ENCODE peak calls at places on chromosomes 12 and 14, in ten cellular contexts. Q is Calu3; P is activated T-helper 1 cell treated with Interleukin-2 at 50 U/mL for 16 hours; N is stimulated activated CD4-positive, alpha-beta T cell treated with anti-CD3 and anti-CD28 coated beads, Interleukin-15, amount 100 ng/mL, for 1 hour; J is stimulated activated CD8-positive, alpha-beta memory T cell treated with anti-CD3 and anti-CD28 coated beads, Interleukin-4, amount 100 ng/mL, for 4 hours; V is brain microvascular endothelial cell; E is renal cortical epithelial cell; B is M059J; F is cardiac muscle cell; T is dorsolateral prefrontal cortex. S is an unnamed sample.

GRCh38 chr12:122991623-122992275 is 11.3 kb downstream of the ARL6IP4 start:
- DNase-seq in B (no peak), T (no peak), N (no peak), J (no peak), E (no peak), P (no peak), F (no peak), V (no peak), Q (no peak), S (no peak)

GRCh38 chr14:67487937-67488893 is at the start of gene TMEM229B:
- DNase-seq in V (peak; percentile 5), E (no peak), F (no peak), P (peak; percentile 62), T (no peak), N (peak; percentile 46), Q (no peak), B (peak; percentile 69), J (peak; percentile 57), S (no peak)

GRCh38 chr12:12482150-12482761 is 80.4 kb downstream of the DUSP16 start:
- DNase-seq in P (no peak), F (no peak), T (no peak), J (no peak), Q (no peak), N (no peak), E (no peak), B (no peak), V (no peak), S (no peak)

GRCh38 chr12:27013606-27014084 is 539 bp downstream of the TM7SF3 start:
- DNase-seq in J (peak; percentile 5), P (no peak), B (peak; percentile 42), N (no peak), T (no peak), F (peak; percentile 45), V (peak; percentile 36), Q (peak; percentile 7), E (peak; percentile 39), S (no peak)

GRCh38 chr12:52689239-52689638 is 9.0 kb upstream of the KRT1 start:
- DNase-seq in V (no peak), B (no peak), N (no peak), T (no peak), Q (no peak), P (no peak), J (no peak), E (no peak), F (no peak), S (no peak)

GRCh38 chr12:19186722-19187661 is 57.5 kb downstream of the PLEKHA5 start:
- DNase-seq in N (no peak), T (no peak), E (peak; percentile 74), B (peak; percentile 64), Q (peak; percentile 17), F (peak; percentile 76), J (no peak), P (no peak), V (no peak), S (peak; percentile 33)

GRCh38 chr12:45415393-45415817 is 199.5 kb downstream of the ANO6 start:
- DNase-seq in F (peak; percentile 91), Q (no peak), B (peak; percentile 100), V (peak; percentile 99), E (peak; percentile 99), J (no peak), N (no peak), T (no peak), P (no peak), S (peak; percentile 68)

GRCh38 chr14:99983251-99984012 is 81.8 kb upstream of the EVL start:
- DNase-seq in F (no peak), V (no peak), E (no peak), J (no peak), Q (no peak), B (no peak), P (no peak), T (no peak), N (no peak), S (no peak)

GRCh38 chr12:116164976-116165425 is 112.5 kb downstream of the MED13L start:
- DNase-seq in Q (no peak), F (peak; percentile 34), V (no peak), P (no peak), T (no peak), N (no peak), B (peak; percentile 86), E (peak; percentile 66), J (no peak), S (no peak)

S was measured in glomerular endothelial cell.